ENCODE peak calls at places on chromosomes 13 and 19, in four cellular contexts. E, O, U and P are unnamed samples.

GRCh38 chr19:2042485-2043268 is 8.4 kb downstream of the MKNK2 start:
- DNase-seq in U (no peak), E (no peak), O (no peak), P (no peak)

GRCh38 chr13:42602910-42603309 is 29.0 kb downstream of the TNFSF11 start:
- DNase-seq in O (no peak), U (no peak), E (no peak), P (peak; percentile 1)

GRCh38 chr19:18789883-18790565 is 1.1 kb downstream of the COMP start:
- DNase-seq in E (peak; percentile 73), O (peak; percentile 81), U (no peak), P (peak; percentile 41)

GRCh38 chr13:69623973-69624372 is 483.7 kb upstream of the ATXN8OS start:
- DNase-seq in E (no peak), O (no peak), U (no peak), P (no peak)

GRCh38 chr13:44044544-44045178 is 165.0 kb downstream of the LACC1 start:
- DNase-seq in E (no peak), O (no peak), U (no peak), P (peak; percentile 36)

GRCh38 chr13:52161193-52161646 is 1.8 kb upstream of the NEK3 start:
- DNase-seq in U (no peak), O (no peak), E (no peak), P (no peak)

GRCh38 chr19:39166571-39167391 is 30.0 kb upstream of the NCCRP1 start:
- DNase-seq in U (peak; percentile 69), O (peak; percentile 57), E (no peak), P (no peak)

GRCh38 chr13:24053505-24054251 is 106.8 kb upstream of the SPATA13 start:
- DNase-seq in E (peak; percentile 64), U (peak; percentile 35), O (peak; percentile 77), P (peak; percentile 65)

GRCh38 chr13:94009696-94010095 is 469.8 kb downstream of the DCT start:
- DNase-seq in E (peak; percentile 22), U (no peak), O (no peak), P (peak; percentile 5)

GRCh38 chr13:36915106-36915505 is 4.9 kb downstream of the SMAD9 start:
- DNase-seq in E (no peak), U (no peak), O (no peak), P (no peak)

GRCh38 chr19:42032428-42032827 is 37.6 kb downstream of the GRIK5 start:
- DNase-seq in U (no peak), E (no peak), O (peak; percentile 71), P (no peak)